ENCODE peak calls at places on chromosomes 6 and 20, in eight cellular contexts. P is G401; F is Calu3; M is stimulated activated CD8-positive, alpha-beta memory T cell treated with anti-CD3 and anti-CD28 coated beads, Interleukin-4, amount 100 ng/mL, for 4 hours; I is Ammon's horn; V is fibroblast of the conjunctiva; C is T-helper 9 cell; B is NCI-H774. S is an unnamed sample.

GRCh38 chr20:38875170-38875993 is 50.8 kb upstream of the FAM83D start:
- DNase-seq in P (peak; percentile 78), F (no peak), M (peak; percentile 51), I (no peak), V (no peak), C (peak; percentile 55), B (no peak), S (no peak)

GRCh38 chr20:63890201-63890576 is 4.7 kb upstream of the DNAJC5 start:
- DNase-seq in P (no peak), F (no peak), M (no peak), I (no peak), V (no peak), C (no peak), B (no peak), S (no peak)

GRCh38 chr20:33731693-33732165 is at the start of gene ZNF341:
- DNase-seq in P (peak; percentile 75), F (no peak), M (peak; percentile 79), I (peak; percentile 88), V (no peak), C (peak; percentile 83), B (peak; percentile 96), S (peak; percentile 89)

GRCh38 chr6:129601323-129601722 is 108.7 kb downstream of the ARHGAP18 start:
- DNase-seq in P (no peak), F (no peak), M (no peak), I (no peak), V (no peak), C (no peak), B (no peak), S (no peak)

GRCh38 chr6:20056350-20056992 is 155.8 kb downstream of the MBOAT1 start:
- DNase-seq in P (peak; percentile 58), F (peak; percentile 43), M (no peak), I (peak; percentile 69), V (peak; percentile 35), C (no peak), B (peak; percentile 75), S (peak; percentile 46)

GRCh38 chr20:11786108-11786507 is 131.6 kb upstream of the BTBD3 start:
- DNase-seq in P (no peak), F (no peak), M (no peak), I (no peak), V (no peak), C (no peak), B (no peak), S (no peak)

GRCh38 chr20:34951252-34951651 is 4.4 kb downstream of the GSS start:
- DNase-seq in P (no peak), F (no peak), M (no peak), I (no peak), V (no peak), C (no peak), B (no peak), S (no peak)

GRCh38 chr6:167058261-167058660 is 59.1 kb downstream of the CEP43 start:
- DNase-seq in P (no peak), F (no peak), M (no peak), I (no peak), V (no peak), C (no peak), B (no peak), S (no peak)

GRCh38 chr6:149419696-149420404 is 19.8 kb downstream of the SUMO4 start:
- DNase-seq in P (no peak), F (no peak), M (no peak), I (no peak), V (no peak), C (no peak), B (no peak), S (no peak)

GRCh38 chr20:10075606-10076005 is 40.8 kb downstream of the ANKEF1 start:
- DNase-seq in P (no peak), F (no peak), M (no peak), I (no peak), V (no peak), C (no peak), B (no peak), S (no peak)

GRCh38 chr6:87975561-87975960 is 72.1 kb upstream of the SPACA1 start:
- DNase-seq in P (no peak), F (no peak), M (no peak), I (no peak), V (no peak), C (no peak), B (no peak), S (no peak)

GRCh38 chr20:45407783-45408645 is at the start of gene DBNDD2:
- DNase-seq in P (peak; percentile 68), F (no peak), M (no peak), I (peak; percentile 93), V (no peak), C (no peak), B (no peak), S (no peak)

GRCh38 chr6:124470803-124471202 is 491.4 kb upstream of the RNF217 start:
- DNase-seq in P (no peak), F (no peak), M (no peak), I (no peak), V (no peak), C (no peak), B (no peak), S (no peak)

GRCh38 chr20:63539092-63539430 is 1.9 kb upstream of the PTK6 start:
- DNase-seq in P (no peak), F (no peak), M (no peak), I (no peak), V (no peak), C (no peak), B (no peak), S (no peak)

GRCh38 chr20:23156170-23156841 is 70.2 kb upstream of the CD93 start:
- DNase-seq in P (no peak), F (no peak), M (no peak), I (no peak), V (peak; percentile 47), C (no peak), B (no peak), S (peak; percentile 71)

GRCh38 chr20:11891827-11892521 is 25.7 kb upstream of the BTBD3 start:
- DNase-seq in P (peak; percentile 84), F (peak; percentile 63), M (no peak), I (peak; percentile 52), V (peak; percentile 61), C (no peak), B (peak; percentile 57), S (peak; percentile 65)

GRCh38 chr20:56359212-56360132 is 698 bp downstream of the FAM210B start:
- DNase-seq in P (peak; percentile 64), F (peak; percentile 17), M (no peak), I (peak; percentile 61), V (peak; percentile 37), C (no peak), B (no peak), S (peak; percentile 74)

GRCh38 chr6:140485740-140486467 is 1111.5 kb upstream of the CITED2 start:
- DNase-seq in P (no peak), F (peak; percentile 21), M (no peak), I (peak; percentile 4), V (peak; percentile 76), C (no peak), B (peak; percentile 8), S (peak; percentile 40)

GRCh38 chr6:28953039-28953872 is 29.5 kb upstream of the TRIM27 start:
- DNase-seq in P (peak; percentile 32), F (peak; percentile 71), M (peak; percentile 23), I (peak; percentile 48), V (no peak), C (peak; percentile 36), B (peak; percentile 46), S (peak; percentile 84)

S was measured in AG08396.